ENCODE peak calls at places on chromosomes 4 and X, in nine cellular contexts. Q is T-helper 17 cell; S is stimulated activated CD4-positive, alpha-beta T cell treated with anti-CD3 and anti-CD28 coated beads, Interleukin-12 subunit alpha, Interleukin-12 subunit beta, amount 100 ng/mL, for 48 hours; I is T-helper 22 cell; K is stimulated activated CD8-positive, alpha-beta memory T cell treated with anti-CD3 and anti-CD28 coated beads, Interleukin-7, amount 100 ng/mL, for 1 hour; C is iPS-NIHi11; O is lower lobe of right lung; B is HuH-7.5; T is hepatocyte. N is an unnamed sample.

GRCh38 chr4:6917445-6918241 is 8.0 kb downstream of the TBC1D14 start:
- DNase-seq in Q (peak; percentile 31), S (no peak), I (no peak), K (no peak), C (peak; percentile 63), O (peak; percentile 93), B (peak; percentile 76), T (peak; percentile 92), N (no peak)

GRCh38 chr4:121822796-121823504 is 733 bp downstream of the CCNA2 start:
- DNase-seq in Q (peak; percentile 18), S (peak; percentile 23), I (peak; percentile 7), K (no peak), C (peak; percentile 35), O (peak; percentile 46), B (no peak), T (peak; percentile 45), N (no peak)

GRCh38 chrX:149881081-149881711 is at the start of gene MAGEA8:
- DNase-seq in Q (no peak), S (no peak), I (no peak), K (no peak), C (peak; percentile 40), O (no peak), B (no peak), T (no peak), N (no peak)

GRCh38 chr4:88283661-88284377 is 542 bp downstream of the PPM1K start:
- DNase-seq in Q (peak; percentile 57), S (peak; percentile 37), I (peak; percentile 67), K (peak; percentile 47), C (peak; percentile 62), O (peak; percentile 76), B (no peak), T (peak; percentile 79), N (peak; percentile 81)

GRCh38 chrX:109880629-109881028 is 122.3 kb upstream of the TMEM164 start:
- DNase-seq in Q (no peak), S (no peak), I (no peak), K (no peak), C (no peak), O (peak; percentile 45), B (no peak), T (no peak), N (no peak)

GRCh38 chrX:155313766-155314165 is 20.6 kb downstream of the CLIC2 start:
- DNase-seq in Q (no peak), S (no peak), I (no peak), K (no peak), C (no peak), O (no peak), B (no peak), T (no peak), N (no peak)

GRCh38 chr4:158875455-158875854 is 106.6 kb downstream of the FNIP2 start:
- DNase-seq in Q (no peak), S (no peak), I (no peak), K (no peak), C (no peak), O (no peak), B (no peak), T (no peak), N (no peak)

GRCh38 chrX:119181491-119181890 is 53.9 kb upstream of the KIAA1210 start:
- DNase-seq in Q (no peak), S (no peak), I (no peak), K (no peak), C (peak; percentile 26), O (no peak), B (peak; percentile 9), T (peak; percentile 25), N (no peak)

GRCh38 chr4:187469627-187470026 is 525.9 kb upstream of the ZFP42 start:
- DNase-seq in Q (no peak), S (no peak), I (no peak), K (no peak), C (no peak), O (no peak), B (no peak), T (no peak), N (no peak)

GRCh38 chr4:69467797-69468196 is 27.9 kb downstream of the UGT2B4 start:
- DNase-seq in Q (no peak), S (no peak), I (no peak), K (no peak), C (peak; percentile 25), O (no peak), B (no peak), T (no peak), N (no peak)

GRCh38 chrX:22538581-22538980 is 265.9 kb downstream of the CBLL2 start:
- DNase-seq in Q (no peak), S (no peak), I (no peak), K (no peak), C (no peak), O (no peak), B (no peak), T (no peak), N (no peak)

GRCh38 chr4:139599594-139600374 is 43.8 kb upstream of the SETD7 start:
- DNase-seq in Q (no peak), S (no peak), I (no peak), K (no peak), C (no peak), O (no peak), B (no peak), T (no peak), N (no peak)

GRCh38 chr4:25697516-25697915 is 41.9 kb downstream of the SLC34A2 start:
- DNase-seq in Q (no peak), S (no peak), I (no peak), K (no peak), C (no peak), O (no peak), B (no peak), T (no peak), N (no peak)